ENCODE peak calls at places on chromosome 9, in five cellular contexts. L is RWPE1; C is NCI-H1092; A is CD4-positive, alpha-beta T cell; V is posterior vena cava. U is an unnamed sample.

GRCh38 chr9:68473790-68474189 is 66.9 kb downstream of the TMEM252 start:
- DNase-seq in L (no peak), C (no peak), A (no peak), V (no peak), U (no peak)

GRCh38 chr9:134501266-134502181 is 140.1 kb upstream of the COL5A1 start:
- DNase-seq in L (no peak), C (no peak), A (no peak), V (peak), U (no peak)

GRCh38 chr9:36791204-36791948 is 218.7 kb downstream of the MELK start:
- DNase-seq in L (no peak), C (no peak), A (no peak), V (no peak), U (no peak)

GRCh38 chr9:117917873-117918272 is 213.7 kb downstream of the TLR4 start:
- DNase-seq in L (no peak), C (no peak), A (no peak), V (no peak), U (no peak)

GRCh38 chr9:126982215-126983002 is 67.8 kb downstream of the RALGPS1 start:
- DNase-seq in L (no peak), C (no peak), A (no peak), V (no peak), U (no peak)

GRCh38 chr9:69637801-69638200 is 34.4 kb downstream of the APBA1 start:
- DNase-seq in L (peak), C (no peak), A (no peak), V (no peak), U (no peak)

GRCh38 chr9:136720887-136721338 is 8.5 kb downstream of the DIPK1B start:
- DNase-seq in L (no peak), C (no peak), A (no peak), V (no peak), U (no peak)

GRCh38 chr9:135273077-135273476 is 185.6 kb downstream of the OLFM1 start:
- DNase-seq in L (no peak), C (no peak), A (no peak), V (no peak), U (no peak)

GRCh38 chr9:110192531-110193326 is 15.2 kb downstream of the C9orf152 start:
- DNase-seq in L (no peak), C (no peak), A (no peak), V (no peak), U (no peak)

GRCh38 chr9:135684691-135685090 is 14.6 kb downstream of the SOHLH1 start:
- DNase-seq in L (no peak), C (no peak), A (no peak), V (no peak), U (no peak)

GRCh38 chr9:135898634-135899407 is 8.5 kb downstream of the CAMSAP1 start:
- DNase-seq in L (no peak), C (no peak), A (no peak), V (no peak), U (no peak)

GRCh38 chr9:114735732-114736131 is 53.7 kb upstream of the TEX48 start:
- DNase-seq in L (no peak), C (no peak), A (no peak), V (no peak), U (no peak)

GRCh38 chr9:86980802-86981201 is 33.5 kb upstream of the GAS1 start:
- DNase-seq in L (no peak), C (no peak), A (no peak), V (no peak), U (no peak)

GRCh38 chr9:101479337-101480045 is 43.9 kb upstream of the ALDOB start:
- DNase-seq in L (peak), C (no peak), A (no peak), V (no peak), U (peak)

GRCh38 chr9:33923998-33924701 is 107.2 kb downstream of the UBE2R2 start:
- DNase-seq in L (no peak), C (no peak), A (no peak), V (peak), U (no peak)

GRCh38 chr9:115220339-115221009 is 102.5 kb upstream of the TNC start:
- DNase-seq in L (peak), C (no peak), A (no peak), V (no peak), U (no peak)

GRCh38 chr9:138066049-138066448 is 188.5 kb downstream of the CACNA1B start:
- DNase-seq in L (no peak), C (no peak), A (no peak), V (peak), U (no peak)

GRCh38 chr9:107784235-107784958 is 294.8 kb upstream of the KLF4 start:
- DNase-seq in L (no peak), C (no peak), A (no peak), V (no peak), U (no peak)

GRCh38 chr9:127561491-127562270 is 50.4 kb upstream of the STXBP1 start:
- DNase-seq in L (peak), C (no peak), A (no peak), V (peak), U (peak)

GRCh38 chr9:105511486-105511885 is 46.4 kb upstream of the FKTN start:
- DNase-seq in L (no peak), C (no peak), A (no peak), V (no peak), U (no peak)

GRCh38 chr9:136381311-136381710 is 7.8 kb upstream of the CARD9 start:
- DNase-seq in L (no peak), C (no peak), A (no peak), V (no peak), U (no peak)

GRCh38 chr9:89425921-89426388 is 72.0 kb downstream of the SEMA4D start:
- DNase-seq in L (no peak), C (no peak), A (no peak), V (no peak), U (no peak)

GRCh38 chr9:94843089-94843488 is 116.6 kb downstream of the AOPEP start:
- DNase-seq in L (no peak), C (no peak), A (no peak), V (no peak), U (no peak)